ENCODE peak calls at places on chromosomes 6 and 20, in nine cellular contexts. One of them, this sample, is unnamed.

GRCh38 chr6:108621117-108621516 is 60.4 kb downstream of the FOXO3 start:
- DNase-seq in mucosa of descending colon: no peak
- DNase-seq in Calu3: no peak
- DNase-seq in CD8-positive, alpha-beta T cell: no peak
- DNase-seq in WTC11: no peak
- DNase-seq in lower leg skin: no peak
- DNase-seq in cardiac muscle cell: no peak
- DNase-seq in GM12865: no peak
- DNase-seq in epithelial cell of proximal tubule: no peak
- DNase-seq in this sample: no peak

GRCh38 chr6:30345852-30346251 is 896 bp downstream of the RPP21 start:
- DNase-seq in epithelial cell of proximal tubule: no peak
- DNase-seq in lower leg skin: no peak
- DNase-seq in GM12865: no peak
- DNase-seq in Calu3: no peak
- DNase-seq in WTC11: no peak
- DNase-seq in mucosa of descending colon: no peak
- DNase-seq in cardiac muscle cell: no peak
- DNase-seq in CD8-positive, alpha-beta T cell: no peak
- DNase-seq in this sample: no peak

GRCh38 chr6:41374618-41375590 is 39.5 kb downstream of the NCR2 start:
- DNase-seq in GM12865: no peak
- DNase-seq in lower leg skin: no peak
- DNase-seq in CD8-positive, alpha-beta T cell: no peak
- DNase-seq in epithelial cell of proximal tubule: no peak
- DNase-seq in mucosa of descending colon: no peak
- DNase-seq in Calu3: no peak
- DNase-seq in WTC11: peak
- DNase-seq in cardiac muscle cell: peak
- DNase-seq in this sample: no peak

GRCh38 chr6:135266675-135267074 is 85.6 kb downstream of the MYB start:
- DNase-seq in lower leg skin: no peak
- DNase-seq in CD8-positive, alpha-beta T cell: no peak
- DNase-seq in cardiac muscle cell: no peak
- DNase-seq in Calu3: no peak
- DNase-seq in epithelial cell of proximal tubule: no peak
- DNase-seq in mucosa of descending colon: peak
- DNase-seq in GM12865: no peak
- DNase-seq in WTC11: no peak
- DNase-seq in this sample: no peak

GRCh38 chr6:40718401-40718800 is 131.2 kb upstream of the LRFN2 start:
- DNase-seq in CD8-positive, alpha-beta T cell: no peak
- DNase-seq in cardiac muscle cell: no peak
- DNase-seq in WTC11: no peak
- DNase-seq in GM12865: no peak
- DNase-seq in epithelial cell of proximal tubule: no peak
- DNase-seq in Calu3: no peak
- DNase-seq in lower leg skin: no peak
- DNase-seq in mucosa of descending colon: no peak
- DNase-seq in this sample: no peak

GRCh38 chr6:170522565-170523183 is 30.4 kb downstream of the PSMB1 start:
- DNase-seq in Calu3: peak
- DNase-seq in WTC11: peak
- DNase-seq in CD8-positive, alpha-beta T cell: no peak
- DNase-seq in mucosa of descending colon: no peak
- DNase-seq in GM12865: no peak
- DNase-seq in epithelial cell of proximal tubule: no peak
- DNase-seq in lower leg skin: no peak
- DNase-seq in cardiac muscle cell: peak
- DNase-seq in this sample: no peak

GRCh38 chr20:62142252-62143117 is 709 bp downstream of the PSMA7 start:
- DNase-seq in WTC11: peak
- DNase-seq in CD8-positive, alpha-beta T cell: no peak
- DNase-seq in lower leg skin: no peak
- DNase-seq in Calu3: peak
- DNase-seq in GM12865: peak
- DNase-seq in cardiac muscle cell: peak
- DNase-seq in epithelial cell of proximal tubule: no peak
- DNase-seq in mucosa of descending colon: no peak
- DNase-seq in this sample: no peak

GRCh38 chr6:23003671-23004598 is 434.6 kb downstream of the HDGFL1 start:
- DNase-seq in GM12865: no peak
- DNase-seq in cardiac muscle cell: no peak
- DNase-seq in mucosa of descending colon: no peak
- DNase-seq in lower leg skin: peak
- DNase-seq in CD8-positive, alpha-beta T cell: no peak
- DNase-seq in Calu3: no peak
- DNase-seq in epithelial cell of proximal tubule: no peak
- DNase-seq in WTC11: no peak
- DNase-seq in this sample: no peak

GRCh38 chr20:910840-911770 is 5.0 kb downstream of the ANGPT4 start:
- DNase-seq in GM12865: no peak
- DNase-seq in CD8-positive, alpha-beta T cell: no peak
- DNase-seq in Calu3: no peak
- DNase-seq in cardiac muscle cell: no peak
- DNase-seq in epithelial cell of proximal tubule: no peak
- DNase-seq in mucosa of descending colon: no peak
- DNase-seq in WTC11: no peak
- DNase-seq in lower leg skin: no peak
- DNase-seq in this sample: no peak

GRCh38 chr20:36141310-36141709 is 13.2 kb upstream of the EPB41L1 start:
- DNase-seq in GM12865: no peak
- DNase-seq in Calu3: no peak
- DNase-seq in cardiac muscle cell: no peak
- DNase-seq in epithelial cell of proximal tubule: no peak
- DNase-seq in mucosa of descending colon: no peak
- DNase-seq in WTC11: no peak
- DNase-seq in CD8-positive, alpha-beta T cell: no peak
- DNase-seq in lower leg skin: no peak
- DNase-seq in this sample: no peak
- TF ChIP-seq CTCF in GM12865: no peak
- TF ChIP-seq CTCF in Calu3: no peak
- TF ChIP-seq CTCF in cardiac muscle cell: no peak
- TF ChIP-seq CTCF in epithelial cell of proximal tubule: no peak
- TF ChIP-seq CTCF in mucosa of descending colon: no peak
- TF ChIP-seq CTCF in WTC11: no peak
- TF ChIP-seq CTCF in CD8-positive, alpha-beta T cell: no peak
- TF ChIP-seq CTCF in lower leg skin: no peak
- TF ChIP-seq CTCF in this sample: no peak

GRCh38 chr6:162603231-162603630 is 124.3 kb downstream of the PRKN start:
- DNase-seq in WTC11: no peak
- DNase-seq in Calu3: no peak
- DNase-seq in cardiac muscle cell: no peak
- DNase-seq in epithelial cell of proximal tubule: no peak
- DNase-seq in CD8-positive, alpha-beta T cell: no peak
- DNase-seq in mucosa of descending colon: no peak
- DNase-seq in lower leg skin: no peak
- DNase-seq in GM12865: no peak
- DNase-seq in this sample: no peak

GRCh38 chr6:162602759-162603158 is 124.8 kb downstream of the PRKN start:
- DNase-seq in cardiac muscle cell: no peak
- DNase-seq in GM12865: no peak
- DNase-seq in CD8-positive, alpha-beta T cell: no peak
- DNase-seq in epithelial cell of proximal tubule: no peak
- DNase-seq in WTC11: no peak
- DNase-seq in mucosa of descending colon: no peak
- DNase-seq in lower leg skin: no peak
- DNase-seq in Calu3: no peak
- DNase-seq in this sample: no peak

GRCh38 chr6:162610351-162610750 is 117.2 kb downstream of the PRKN start:
- DNase-seq in epithelial cell of proximal tubule: no peak
- DNase-seq in cardiac muscle cell: no peak
- DNase-seq in Calu3: no peak
- DNase-seq in mucosa of descending colon: no peak
- DNase-seq in WTC11: no peak
- DNase-seq in CD8-positive, alpha-beta T cell: no peak
- DNase-seq in lower leg skin: no peak
- DNase-seq in GM12865: no peak
- DNase-seq in this sample: no peak

DNA sequence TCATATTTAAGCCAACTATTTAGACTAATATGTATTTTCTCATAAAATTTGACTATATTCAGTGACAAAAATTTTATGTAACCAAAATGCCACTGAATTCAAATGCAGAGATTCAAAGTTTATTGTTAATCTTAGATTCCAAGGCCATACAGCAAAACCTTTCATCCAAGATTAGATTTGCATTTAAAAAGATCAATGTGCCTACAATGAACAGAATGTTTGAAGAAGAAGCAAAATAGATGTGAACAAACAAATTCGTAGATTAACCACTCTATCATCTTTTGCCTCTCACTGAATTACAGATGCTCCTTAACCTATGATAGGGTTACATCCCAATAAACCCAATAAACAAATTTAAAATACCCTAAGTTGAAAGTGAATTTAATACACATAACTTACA is 121.7 kb downstream of the PRKN start:
- DNase-seq in Calu3: no peak
- DNase-seq in mucosa of descending colon: no peak
- DNase-seq in WTC11: no peak
- DNase-seq in lower leg skin: no peak
- DNase-seq in epithelial cell of proximal tubule: no peak
- DNase-seq in GM12865: no peak
- DNase-seq in CD8-positive, alpha-beta T cell: no peak
- DNase-seq in cardiac muscle cell: no peak
- DNase-seq in this sample: no peak
- TF ChIP-seq CTCF in Calu3: no peak
- TF ChIP-seq CTCF in mucosa of descending colon: no peak
- TF ChIP-seq CTCF in WTC11: no peak
- TF ChIP-seq CTCF in lower leg skin: no peak
- TF ChIP-seq CTCF in epithelial cell of proximal tubule: no peak
- TF ChIP-seq CTCF in GM12865: no peak
- TF ChIP-seq CTCF in CD8-positive, alpha-beta T cell: no peak
- TF ChIP-seq CTCF in cardiac muscle cell: no peak
- TF ChIP-seq CTCF in this sample: no peak

DNA sequence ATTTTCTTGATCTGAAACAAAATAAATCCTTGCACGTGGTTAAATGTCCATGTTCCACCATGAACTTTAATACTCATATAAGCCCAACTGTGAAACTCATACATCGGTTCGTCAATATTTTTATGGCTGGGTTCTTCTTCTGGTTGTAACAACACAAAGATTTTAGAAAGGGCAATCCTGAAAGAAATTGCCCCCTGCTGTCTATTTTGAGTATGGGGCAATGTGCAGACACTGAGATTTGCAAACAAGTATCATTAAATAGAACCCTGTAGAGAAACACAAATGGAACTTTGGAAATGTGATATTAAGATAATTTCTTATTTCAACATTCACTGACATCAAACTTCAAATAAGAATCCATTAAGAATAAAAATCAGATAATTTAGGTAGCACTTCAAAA is 80.2 kb upstream of the PHACTR1 start:
- DNase-seq in cardiac muscle cell: no peak
- DNase-seq in GM12865: no peak
- DNase-seq in CD8-positive, alpha-beta T cell: no peak
- DNase-seq in lower leg skin: no peak
- DNase-seq in epithelial cell of proximal tubule: no peak
- DNase-seq in WTC11: no peak
- DNase-seq in mucosa of descending colon: no peak
- DNase-seq in Calu3: no peak
- DNase-seq in this sample: no peak
- TF ChIP-seq CTCF in cardiac muscle cell: peak
- TF ChIP-seq CTCF in GM12865: peak
- TF ChIP-seq CTCF in CD8-positive, alpha-beta T cell: no peak
- TF ChIP-seq CTCF in lower leg skin: no peak
- TF ChIP-seq CTCF in epithelial cell of proximal tubule: peak
- TF ChIP-seq CTCF in WTC11: no peak
- TF ChIP-seq CTCF in mucosa of descending colon: no peak
- TF ChIP-seq CTCF in Calu3: no peak
- TF ChIP-seq CTCF in this sample: peak

GRCh38 chr6:79233611-79234149 is 802 bp downstream of the HMGN3 start:
- DNase-seq in epithelial cell of proximal tubule: no peak
- DNase-seq in GM12865: peak
- DNase-seq in mucosa of descending colon: peak
- DNase-seq in WTC11: peak
- DNase-seq in CD8-positive, alpha-beta T cell: peak
- DNase-seq in lower leg skin: peak
- DNase-seq in Calu3: peak
- DNase-seq in cardiac muscle cell: peak
- DNase-seq in this sample: peak
- TF ChIP-seq CTCF in epithelial cell of proximal tubule: no peak
- TF ChIP-seq CTCF in GM12865: peak
- TF ChIP-seq CTCF in mucosa of descending colon: peak
- TF ChIP-seq CTCF in WTC11: no peak
- TF ChIP-seq CTCF in CD8-positive, alpha-beta T cell: no peak
- TF ChIP-seq CTCF in lower leg skin: no peak
- TF ChIP-seq CTCF in Calu3: peak
- TF ChIP-seq CTCF in cardiac muscle cell: peak
- TF ChIP-seq CTCF in this sample: peak

DNA sequence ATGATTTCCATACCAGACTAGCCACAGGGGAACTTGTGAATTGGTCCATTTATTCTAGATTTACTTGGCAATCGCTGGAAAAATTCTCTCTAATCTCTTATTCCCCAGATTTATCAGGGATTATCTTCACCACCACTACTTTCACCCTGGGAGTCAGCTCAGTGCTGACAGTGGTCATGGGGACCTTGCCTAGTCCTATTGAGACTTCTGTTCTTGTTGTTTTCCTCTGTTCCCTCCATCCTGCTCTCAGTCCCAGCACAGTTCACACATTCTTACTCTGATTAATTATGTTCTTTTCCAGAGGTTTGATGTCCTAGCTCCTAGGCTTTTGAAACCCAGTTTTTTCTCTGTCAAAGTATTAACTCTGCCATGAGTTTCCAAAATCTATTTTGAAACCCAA is 94.0 kb upstream of the TINAG start:
- DNase-seq in epithelial cell of proximal tubule: no peak
- DNase-seq in WTC11: no peak
- DNase-seq in Calu3: no peak
- DNase-seq in mucosa of descending colon: no peak
- DNase-seq in GM12865: no peak
- DNase-seq in CD8-positive, alpha-beta T cell: no peak
- DNase-seq in cardiac muscle cell: no peak
- DNase-seq in lower leg skin: no peak
- DNase-seq in this sample: no peak
- TF ChIP-seq CTCF in epithelial cell of proximal tubule: no peak
- TF ChIP-seq CTCF in WTC11: no peak
- TF ChIP-seq CTCF in Calu3: no peak
- TF ChIP-seq CTCF in mucosa of descending colon: no peak
- TF ChIP-seq CTCF in GM12865: no peak
- TF ChIP-seq CTCF in CD8-positive, alpha-beta T cell: no peak
- TF ChIP-seq CTCF in cardiac muscle cell: no peak
- TF ChIP-seq CTCF in lower leg skin: no peak
- TF ChIP-seq CTCF in this sample: no peak

This sample was measured in neural crest cell.